ENCODE peak calls at places on chromosomes 3 and 15, in four cellular contexts. D is WERI-Rb-1, Y is HCT116, J is ovary. C is an unnamed sample. For H3K27me3, the result is how much of the 10 kb centered on the place peaks cover.

GRCh38 chr3:64104691-64105101 is 81.4 kb upstream of the PSMD6 start:
- DNase-seq in D (no peak), Y (no peak), J (no peak), C (no peak)

GRCh38 chr15:81095690-81096365 is 38.2 kb upstream of the CFAP161 start:
- DNase-seq in D (no peak), Y (no peak), J (no peak), C (no peak)

GRCh38 chr3:32154180-32154579 is 47.8 kb downstream of the GPD1L start:
- DNase-seq in D (no peak), Y (no peak), J (no peak), C (no peak)

GRCh38 chr15:101027920-101028319 is 108.8 kb downstream of the LRRK1 start:
- DNase-seq in D (peak), Y (no peak), J (no peak), C (no peak)

GRCh38 chr3:71062920-71063767 is 520.4 kb downstream of the FOXP1 start:
- DNase-seq in D (no peak), Y (no peak), J (no peak), C (no peak)

GRCh38 chr3:142863010-142863787 is 25.7 kb downstream of the PCOLCE2 start:
- DNase-seq in D (no peak), Y (no peak), J (no peak), C (no peak)

GRCh38 chr3:14885307-14885706 is 62.1 kb upstream of the NR2C2 start:
- DNase-seq in D (no peak), Y (no peak), J (no peak), C (no peak)

GRCh38 chr3:98732239-98733054 is 30.7 kb upstream of the ST3GAL6 start:
- DNase-seq in D (peak), Y (peak), J (peak), C (no peak)

GRCh38 chr3:66803206-66803605 is 194.9 kb upstream of the KBTBD8 start:
- DNase-seq in D (no peak), Y (no peak), J (no peak), C (no peak)

GRCh38 chr3:14829811-14830210 is 11.0 kb downstream of the FGD5 start:
- DNase-seq in D (no peak), Y (no peak), J (no peak), C (no peak)

GRCh38 chr3:187783098-187783497 is 37.8 kb upstream of the BCL6 start:
- DNase-seq in D (no peak), Y (no peak), J (no peak), C (peak)

GRCh38 chr3:66480666-66481065 is 20.2 kb downstream of the LRIG1 start:
- DNase-seq in D (peak), Y (no peak), J (no peak), C (no peak)

GRCh38 chr3:17841190-17841828 is 98.9 kb upstream of the TBC1D5 start:
- DNase-seq in D (peak), Y (peak), J (peak), C (peak)

GRCh38 chr15:73873889-73874511 is 636 bp downstream of the TBC1D21 start:
- DNase-seq in D (peak), Y (peak), J (no peak), C (peak)

GRCh38 chr15:57217716-57218598 is 158.3 kb upstream of the CGNL1 start:
- DNase-seq in D (no peak), Y (no peak), J (no peak), C (no peak)

GRCh38 chr3:87696276-87697013 is 362.4 kb downstream of the CGGBP1 start:
- DNase-seq in D (no peak), Y (no peak), J (no peak), C (no peak)

GRCh38 chr3:24604215-24604614 is 109.6 kb upstream of the THRB start:
- DNase-seq in D (no peak), Y (no peak), J (no peak), C (no peak)

GRCh38 chr3:55165278-55165677 is 237.4 kb upstream of the LRTM1 start:
- DNase-seq in D (no peak), Y (no peak), J (no peak), C (no peak)

GRCh38 chr3:8653800-8654408 is 9.3 kb upstream of the SSUH2 start:
- DNase-seq in D (no peak), Y (no peak), J (no peak), C (no peak)

GRCh38 chr3:177679568-177680441 is 482.5 kb upstream of the TBL1XR1 start:
- DNase-seq in D (no peak), Y (no peak), J (no peak), C (no peak)

GRCh38 chr3:33278106-33278672 is 947 bp downstream of the FBXL2 start:
- DNase-seq in D (peak), Y (no peak), J (no peak), C (no peak)

GRCh38 chr3:150786791-150787190 is 23.8 kb upstream of the SIAH2 start:
- DNase-seq in D (no peak), Y (no peak), J (no peak), C (no peak)

GRCh38 chr3:134065836-134066538 is 36.3 kb upstream of the SLCO2A1 start:
- DNase-seq in D (no peak), Y (no peak), J (no peak), C (no peak)

GRCh38 chr15:25173241-25174028 is 218.6 kb downstream of the SNRPN start:
- DNase-seq in D (no peak), Y (no peak), J (peak), C (no peak)

GRCh38 chr15:23629234-23629805 is 18.3 kb downstream of the MAGEL2 start:
- DNase-seq in D (no peak), Y (no peak), J (no peak), C (no peak)

DNA sequence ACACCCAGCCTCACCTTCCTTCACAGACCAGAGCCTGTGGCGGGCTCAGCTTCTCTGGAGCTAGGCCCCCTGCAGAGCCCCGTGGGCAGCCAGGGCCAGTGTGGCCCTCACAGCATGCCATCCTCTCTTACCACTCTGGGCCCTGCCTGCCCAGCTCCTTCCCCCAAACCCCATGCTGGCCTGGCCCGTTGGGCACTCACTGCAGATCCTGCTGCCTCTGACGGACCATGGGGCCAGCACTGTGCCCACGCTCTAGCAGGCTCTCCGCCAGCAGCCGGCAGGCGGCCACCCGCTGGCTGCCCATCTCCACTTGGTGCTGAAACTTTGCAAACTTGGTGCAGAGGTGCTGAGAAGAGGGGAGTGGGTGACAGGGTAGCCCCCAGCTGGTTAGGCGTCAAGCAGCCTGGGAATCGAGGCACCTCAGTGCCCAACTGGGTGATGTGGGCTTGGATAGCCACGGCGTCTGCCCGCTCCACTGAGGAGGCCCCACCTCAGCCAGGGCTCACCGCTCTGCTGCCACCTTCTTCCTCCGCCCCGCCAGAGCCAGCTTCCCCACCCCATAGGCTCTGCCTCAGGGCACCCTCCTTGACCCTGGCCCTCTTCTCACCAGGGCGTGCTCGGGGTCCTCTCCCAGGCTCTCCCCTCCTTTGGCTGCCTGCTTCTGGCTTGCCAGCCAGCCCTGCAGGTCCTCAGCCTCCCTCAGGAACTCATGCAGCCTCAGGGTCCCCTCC is 22.5 kb downstream of the SPTBN5 start:
- DNase-seq in D (no peak), Y (no peak), J (no peak), C (no peak)
- H3K27me3 ChIP-seq in D (under half), Y (under half), J (under half), C (under half)

GRCh38 chr3:50410593-50411139 is 51.3 kb upstream of the TMEM115 start:
- DNase-seq in D (no peak), Y (no peak), J (no peak), C (no peak)
- H3K27me3 ChIP-seq in D (under half), Y (under half), J (under half), C (under half)

DNA sequence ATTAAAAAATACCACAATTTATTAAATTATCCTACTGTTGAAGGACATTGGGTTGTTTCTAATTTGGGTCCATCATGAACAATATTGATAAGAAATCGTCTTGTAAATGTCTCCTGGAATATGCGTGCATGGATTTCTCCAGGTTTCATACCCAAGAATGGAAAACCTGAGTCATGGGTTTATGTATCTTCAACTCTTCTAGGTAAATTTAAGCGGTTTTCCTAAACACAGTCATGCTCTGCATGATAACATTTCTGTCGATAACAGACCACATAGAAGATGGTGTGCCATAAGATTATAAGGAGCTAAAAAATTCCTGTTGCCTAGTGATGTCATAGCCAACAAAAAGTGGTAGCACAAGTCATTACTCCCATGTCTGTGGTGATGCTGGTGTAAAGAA is 39.9 kb upstream of the SCN5A start:
- DNase-seq in D (no peak), Y (no peak), J (no peak), C (no peak)
- H3K27me3 ChIP-seq in D (under half), Y (under half), J (under half), C (under half)

GRCh38 chr15:85972805-85973540 is 106.7 kb upstream of the AGBL1 start:
- DNase-seq in D (no peak), Y (no peak), J (no peak), C (no peak)
- H3K27me3 ChIP-seq in D (under half), Y (under half), J (under half), C (under half)